ENCODE peak calls at places on chromosomes 6 and 20, in four cellular contexts. O is K562, G is GM12878, K is GM12891. H is an unnamed sample.

GRCh38 chr20:48329676-48330644 is 497.8 kb downstream of the PREX1 start:
- DNase-seq in O (peak), G (no peak), K (no peak), H (no peak)

GRCh38 chr6:35451354-35452185 is 568 bp upstream of the FANCE start:
- DNase-seq in O (no peak), G (no peak), K (no peak), H (no peak)

GRCh38 chr6:75306074-75306473 is 21.5 kb upstream of the TMEM30A start:
- DNase-seq in O (no peak), G (no peak), K (no peak), H (no peak)

GRCh38 chr6:41682056-41682477 is 43.8 kb downstream of the MDFI start:
- DNase-seq in O (peak), G (no peak), K (peak), H (peak)

GRCh38 chr6:27495386-27496135 is 22.7 kb upstream of the ZNF184 start:
- DNase-seq in O (peak), G (peak), K (no peak), H (no peak)

GRCh38 chr6:112149236-112149635 is 61.8 kb downstream of the FAM229B start:
- DNase-seq in O (no peak), G (no peak), K (no peak), H (no peak)

GRCh38 chr6:43713611-43714310 is 26.2 kb upstream of the MRPS18A start:
- DNase-seq in O (no peak), G (no peak), K (no peak), H (no peak)

GRCh38 chr6:145736854-145737181 is 1.5 kb upstream of the EPM2A start:
- DNase-seq in O (peak), G (no peak), K (no peak), H (no peak)

GRCh38 chr20:60060593-60060992 is 102.4 kb downstream of the CDH26 start:
- DNase-seq in O (no peak), G (no peak), K (no peak), H (peak)

GRCh38 chr20:1934578-1935573 is 39.7 kb downstream of the SIRPA start:
- DNase-seq in O (no peak), G (no peak), K (no peak), H (peak)

GRCh38 chr20:11445161-11445560 is 472.5 kb upstream of the BTBD3 start:
- DNase-seq in O (no peak), G (no peak), K (no peak), H (no peak)

GRCh38 chr6:136701011-136701410 is 91.3 kb downstream of the MAP3K5 start:
- DNase-seq in O (no peak), G (no peak), K (no peak), H (no peak)

GRCh38 chr20:25287631-25288290 is 39.9 kb downstream of the PYGB start:
- DNase-seq in O (no peak), G (no peak), K (no peak), H (no peak)

GRCh38 chr6:105798057-105798456 is 288.1 kb upstream of the PRDM1 start:
- DNase-seq in O (no peak), G (no peak), K (no peak), H (no peak)

GRCh38 chr20:6708010-6708409 is 59.5 kb upstream of the BMP2 start:
- DNase-seq in O (no peak), G (no peak), K (no peak), H (no peak)

GRCh38 chr6:14135865-14136539 is 18.4 kb downstream of the CD83 start:
- DNase-seq in O (peak), G (no peak), K (no peak), H (peak)

GRCh38 chr6:133218831-133219230 is 22.3 kb upstream of the EYA4 start:
- DNase-seq in O (no peak), G (no peak), K (no peak), H (no peak)

GRCh38 chr6:7389162-7389450 is 436 bp downstream of the CAGE1 start:
- DNase-seq in O (peak), G (no peak), K (peak), H (peak)

GRCh38 chr20:25553819-25554296 is 31.5 kb downstream of the NINL start:
- DNase-seq in O (no peak), G (no peak), K (no peak), H (no peak)

GRCh38 chr6:73704260-73704659 is 8.3 kb downstream of the CD109 start:
- DNase-seq in O (peak), G (no peak), K (no peak), H (no peak)

GRCh38 chr6:16355699-16356481 is 117.5 kb downstream of the GMPR start:
- DNase-seq in O (no peak), G (no peak), K (no peak), H (no peak)

GRCh38 chr6:132218063-132218696 is 183.1 kb downstream of the MOXD1 start:
- DNase-seq in O (peak), G (no peak), K (no peak), H (no peak)

GRCh38 chr6:24807584-24807983 is 8.9 kb upstream of the ARMH2 start:
- DNase-seq in O (no peak), G (no peak), K (no peak), H (no peak)

GRCh38 chr20:11153819-11154218 is 480.0 kb upstream of the JAG1 start:
- DNase-seq in O (no peak), G (no peak), K (no peak), H (no peak)

GRCh38 chr6:154510144-154510905 is at the start of gene CNKSR3:
- DNase-seq in O (peak), G (no peak), K (peak), H (peak)

GRCh38 chr6:5422321-5422915 is 161.1 kb downstream of the FARS2 start:
- DNase-seq in O (peak), G (no peak), K (no peak), H (no peak)

GRCh38 chr20:60447703-60448102 is 489.5 kb downstream of the CDH26 start:
- DNase-seq in O (no peak), G (no peak), K (no peak), H (no peak)

GRCh38 chr20:36132802-36133211 is 21.7 kb upstream of the EPB41L1 start:
- DNase-seq in O (no peak), G (no peak), K (no peak), H (no peak)

GRCh38 chr6:48144024-48144423 is 33.0 kb upstream of the PTCHD4 start:
- DNase-seq in O (no peak), G (no peak), K (no peak), H (no peak)

GRCh38 chr20:46400828-46401477 is 5.5 kb downstream of the ELMO2 start:
- DNase-seq in O (no peak), G (no peak), K (no peak), H (peak)

GRCh38 chr6:84645000-84645399 is 119.4 kb downstream of the TBX18 start:
- DNase-seq in O (no peak), G (no peak), K (no peak), H (no peak)

GRCh38 chr20:1897965-1898464 is 2.8 kb downstream of the SIRPA start:
- DNase-seq in O (no peak), G (peak), K (peak), H (peak)

GRCh38 chr20:24303393-24303792 is 166.0 kb upstream of the SYNDIG1 start:
- DNase-seq in O (no peak), G (no peak), K (no peak), H (no peak)

GRCh38 chr6:136550330-136551071 is at the start of gene MAP7:
- DNase-seq in O (peak), G (no peak), K (peak), H (no peak)

GRCh38 chr6:151413372-151414145 is 22.2 kb upstream of the ZBTB2 start:
- DNase-seq in O (no peak), G (no peak), K (no peak), H (no peak)

GRCh38 chr6:129501401-129502051 is 208.5 kb downstream of the ARHGAP18 start:
- DNase-seq in O (peak), G (no peak), K (no peak), H (no peak)

GRCh38 chr6:168166627-168167026 is 87.6 kb upstream of the FRMD1 start:
- DNase-seq in O (no peak), G (no peak), K (no peak), H (no peak)

GRCh38 chr20:62143118-62143975 is at the start of the genes PSMA7 and SS18L1:
- DNase-seq in O (peak), G (no peak), K (peak), H (peak)

GRCh38 chr6:89602713-89603112 is 35.8 kb downstream of the LYRM2 start:
- DNase-seq in O (no peak), G (no peak), K (no peak), H (no peak)

DNA sequence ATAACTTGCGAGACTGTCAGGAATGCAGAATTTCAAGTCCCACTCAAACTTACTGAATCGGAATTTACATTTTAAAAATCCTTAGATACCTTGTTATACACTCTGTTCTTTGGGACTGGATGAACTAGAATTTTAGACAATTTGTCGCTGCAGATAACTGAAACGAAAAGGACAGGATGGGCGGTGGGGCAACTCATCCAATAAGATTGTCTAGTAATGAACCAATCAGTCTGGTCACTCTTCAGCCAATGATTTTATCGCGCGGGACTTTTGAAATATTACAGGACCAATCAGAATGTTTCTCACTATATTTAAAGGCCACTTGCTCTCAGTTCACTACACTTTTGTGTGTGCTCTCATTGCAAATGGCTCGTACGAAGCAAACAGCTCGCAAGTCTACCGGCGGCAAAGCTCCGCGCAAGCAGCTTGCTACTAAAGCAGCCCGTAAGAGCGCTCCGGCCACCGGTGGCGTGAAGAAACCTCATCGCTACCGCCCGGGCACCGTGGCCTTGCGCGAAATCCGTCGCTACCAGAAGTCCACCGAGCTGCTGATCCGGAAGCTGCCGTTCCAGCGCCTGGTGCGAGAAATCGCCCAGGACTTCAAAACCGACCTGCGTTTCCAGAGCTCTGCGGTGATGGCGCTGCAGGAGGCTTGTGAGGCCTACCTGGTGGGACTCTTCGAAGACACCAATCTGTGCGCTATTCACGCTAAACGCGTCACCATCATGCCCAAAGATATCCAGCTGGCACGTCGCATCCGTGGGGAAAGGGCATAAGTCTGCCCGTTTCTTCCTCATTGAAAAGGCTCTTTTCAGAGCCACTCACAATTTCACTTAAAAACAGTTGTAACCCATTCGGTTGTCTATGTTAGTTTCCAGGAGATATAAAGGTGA is 41.9 kb upstream of the HFE start:
- DNase-seq in O (no peak), G (peak), K (no peak), H (peak)
- TF ChIP-seq SPI1 in O (no peak), G (no peak), K (no peak), H (no peak)

DNA sequence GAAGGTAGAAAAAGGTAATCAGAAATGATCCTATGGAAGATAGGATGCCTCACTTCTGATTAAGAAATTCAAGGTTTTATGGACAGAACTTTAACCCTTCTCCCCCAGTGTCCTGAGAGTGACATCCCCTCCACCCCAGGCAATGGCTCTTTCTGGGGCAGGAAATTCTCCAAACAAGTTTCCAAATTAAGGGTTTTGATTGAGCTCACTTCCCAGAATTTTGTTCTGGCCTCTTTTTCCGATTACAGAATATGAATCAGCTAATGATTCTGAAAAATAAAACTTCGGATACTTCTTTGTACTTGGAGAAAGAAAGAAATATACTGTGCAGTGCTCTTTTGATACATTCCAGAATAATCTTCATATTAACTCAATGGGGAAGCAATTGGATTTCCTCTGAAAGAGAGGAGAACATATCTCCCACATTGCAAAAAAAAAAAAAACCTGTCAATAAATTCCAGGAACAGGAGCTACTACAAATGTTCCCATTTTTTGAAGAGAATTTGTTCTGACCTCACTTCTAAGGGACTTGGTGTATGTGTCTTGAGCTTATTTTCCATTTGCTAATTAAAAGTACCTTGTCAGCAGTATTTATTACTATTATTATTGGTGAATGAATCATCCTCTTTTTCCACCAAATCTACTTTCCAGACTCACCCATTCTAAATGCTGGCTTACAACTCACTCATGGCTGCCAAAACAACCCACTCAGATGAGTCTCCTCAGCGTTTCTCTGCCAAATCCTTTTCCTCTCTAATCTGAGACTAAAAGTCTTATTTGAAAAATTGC is 33.0 kb upstream of the TASP1 start:
- DNase-seq in O (no peak), G (no peak), K (no peak), H (no peak)
- TF ChIP-seq SPI1 in O (no peak), G (no peak), K (no peak), H (no peak)

GRCh38 chr20:51880188-51880587 is 77.9 kb upstream of the SALL4 start:
- DNase-seq in O (no peak), G (no peak), K (no peak), H (no peak)
- TF ChIP-seq SPI1 in O (no peak), G (no peak), K (no peak), H (no peak)

GRCh38 chr6:1381397-1382330 is 7.7 kb upstream of the FOXF2 start:
- DNase-seq in O (peak), G (no peak), K (no peak), H (no peak)
- TF ChIP-seq SPI1 in O (no peak), G (no peak), K (no peak), H (no peak)

DNA sequence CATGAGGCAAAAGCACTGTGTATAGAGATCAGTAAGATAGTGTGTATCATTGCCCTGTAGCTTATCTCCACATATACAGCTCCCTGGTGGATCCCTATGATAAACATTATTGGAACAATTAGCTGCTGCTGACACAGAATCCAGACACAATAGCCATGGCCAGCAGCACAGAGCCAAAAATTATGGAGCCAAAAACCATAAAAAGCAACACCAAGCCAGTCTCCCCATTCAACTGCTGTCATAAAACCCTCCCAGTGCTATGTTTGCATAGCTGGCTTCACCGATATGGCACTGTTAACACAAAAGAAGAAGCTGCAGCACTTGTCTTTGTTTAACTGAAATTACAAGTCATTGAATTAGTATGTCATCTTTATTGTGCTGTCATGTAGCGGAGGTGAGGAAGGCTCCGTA is 731.8 kb upstream of the MMS22L start:
- DNase-seq in O (no peak), G (no peak), K (no peak), H (no peak)
- TF ChIP-seq SPI1 in O (no peak), G (no peak), K (no peak), H (no peak)

GRCh38 chr20:49620364-49621240 is 52.7 kb upstream of the PTGIS start:
- DNase-seq in O (no peak), G (peak), K (peak), H (no peak)
- TF ChIP-seq SPI1 in O (no peak), G (no peak), K (no peak), H (no peak)

DNA sequence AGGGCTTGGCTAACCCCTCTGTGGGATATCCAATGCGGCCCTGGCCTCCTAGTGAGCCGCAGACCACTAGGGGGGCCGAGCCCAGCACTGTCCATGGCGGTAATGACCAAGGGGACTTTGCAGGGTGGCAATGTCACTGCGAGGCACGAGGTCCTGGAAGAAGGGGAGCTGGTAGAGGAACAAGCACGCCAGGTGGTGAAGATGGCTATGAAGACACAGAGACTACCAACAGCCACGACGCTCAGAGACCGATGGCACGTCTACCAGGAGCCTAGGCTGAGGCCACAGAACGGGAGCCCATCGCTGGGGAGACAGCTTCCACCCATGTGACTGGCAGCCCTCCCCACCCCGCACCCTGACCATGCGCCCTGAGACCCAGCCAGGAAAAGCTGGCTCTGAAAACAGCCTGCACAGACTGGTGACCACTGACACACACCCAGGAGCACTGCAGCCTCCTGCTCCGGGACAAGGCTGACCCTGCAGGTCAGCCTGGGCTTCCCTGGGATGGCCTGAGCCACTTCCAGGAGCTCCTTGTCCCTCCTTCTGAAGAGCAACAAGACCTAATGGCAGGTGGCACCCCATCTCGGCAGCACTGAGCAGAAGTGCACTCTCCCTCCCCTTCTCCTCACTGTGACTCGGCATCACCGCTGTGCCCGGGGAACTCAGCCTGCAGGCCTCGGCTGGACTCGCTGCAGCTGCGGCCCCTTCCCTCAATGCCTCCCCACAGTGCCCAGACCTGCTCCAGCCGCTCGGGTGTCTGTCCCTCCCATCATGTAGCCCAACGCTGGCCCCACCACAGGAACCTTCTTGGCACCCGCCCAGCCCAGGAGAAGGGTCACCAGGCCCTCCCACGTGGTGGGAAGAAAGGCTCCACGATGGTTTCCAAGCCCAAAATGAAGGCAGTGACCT is 56.9 kb downstream of the GNAS-AS1 start:
- DNase-seq in O (no peak), G (no peak), K (no peak), H (no peak)
- TF ChIP-seq SPI1 in O (no peak), G (no peak), K (no peak), H (no peak)

GRCh38 chr20:3539708-3540107 is 68.9 kb downstream of the ATRN start:
- DNase-seq in O (no peak), G (no peak), K (no peak), H (no peak)
- TF ChIP-seq SPI1 in O (peak), G (no peak), K (peak), H (peak)

DNA sequence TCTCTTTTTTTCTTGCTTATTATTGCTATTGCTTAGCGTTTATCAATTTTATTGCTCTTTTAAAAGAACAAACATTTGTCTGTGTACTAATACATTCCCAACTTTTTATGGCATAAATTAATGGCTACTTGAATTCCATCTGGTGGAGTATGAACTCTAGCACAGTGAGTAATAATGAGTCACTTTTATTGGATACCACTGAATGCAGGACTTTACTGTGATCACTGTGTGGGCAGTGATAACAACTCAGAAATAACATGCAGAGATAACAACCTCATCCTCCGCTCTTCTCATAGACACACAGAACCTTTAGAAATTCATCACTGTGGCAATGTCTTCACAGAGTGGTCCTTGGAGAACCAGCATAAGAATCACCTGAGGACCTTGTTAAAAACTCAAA is 174.9 kb upstream of the PRND start:
- DNase-seq in O (no peak), G (no peak), K (no peak), H (no peak)
- TF ChIP-seq SPI1 in O (no peak), G (no peak), K (no peak), H (no peak)

DNA sequence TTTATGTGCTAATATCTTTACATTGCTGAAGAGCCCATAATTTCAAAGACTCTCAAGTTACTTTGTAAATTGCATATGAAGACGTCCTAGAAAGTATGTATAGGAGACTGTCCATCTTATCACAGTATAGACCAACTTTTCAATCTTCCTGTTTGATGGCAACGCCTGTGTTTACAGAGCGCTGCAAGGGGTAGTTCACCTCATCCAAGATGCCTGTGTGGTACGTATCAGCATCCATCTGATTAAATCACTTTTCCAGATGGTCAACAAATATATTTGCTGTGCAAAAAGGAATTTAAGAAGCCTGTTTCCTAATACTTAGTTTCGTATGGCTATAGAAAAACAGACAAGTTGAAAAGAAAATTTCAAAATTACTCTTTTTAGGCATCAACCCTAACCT is 17.9 kb upstream of the PDE10A start:
- DNase-seq in O (no peak), G (no peak), K (no peak), H (no peak)
- TF ChIP-seq SPI1 in O (no peak), G (no peak), K (no peak), H (no peak)